ENCODE peak calls at places on chromosomes 11 and 22, in seven cellular contexts. X is kidney tubule cell; K is NCI-H510A treated with DMSO at 0.1 percent for 48 hours; U is tibial nerve; J is anterior cingulate cortex; H is SW480; T is stimulated activated CD4-positive, alpha-beta T cell treated with anti-CD3 and anti-CD28 coated beads, Interleukin-2, amount 100 ng/mL, for 48 hours. W is an unnamed sample.

GRCh38 chr11:24709928-24710565 is 213.2 kb downstream of the LUZP2 start:
- DNase-seq in X (no peak), K (no peak), U (no peak), J (no peak), H (no peak), T (no peak), W (no peak)

GRCh38 chr11:75969626-75970308 is 154.8 kb downstream of the UVRAG start:
- DNase-seq in X (no peak), K (no peak), U (no peak), J (no peak), H (no peak), T (no peak), W (peak; percentile 92)

GRCh38 chr11:795638-796564 is 2.2 kb downstream of the SLC25A22 start:
- DNase-seq in X (peak; percentile 96), K (peak; percentile 54), U (peak; percentile 57), J (no peak), H (peak; percentile 86), T (peak; percentile 73), W (no peak)

GRCh38 chr22:49306632-49306975 is 521.1 kb downstream of the BRD1 start:
- DNase-seq in X (no peak), K (no peak), U (no peak), J (no peak), H (no peak), T (no peak), W (no peak)

GRCh38 chr22:36881504-36882245 is 20.9 kb downstream of the NCF4 start:
- DNase-seq in X (no peak), K (no peak), U (no peak), J (no peak), H (no peak), T (no peak), W (no peak)

GRCh38 chr11:35662061-35662648 is 420 bp upstream of the TRIM44 start:
- DNase-seq in X (peak; percentile 51), K (peak; percentile 55), U (peak; percentile 55), J (no peak), H (peak; percentile 41), T (no peak), W (no peak)

GRCh38 chr11:70398834-70399680 is 728 bp downstream of the CTTN start:
- DNase-seq in X (no peak), K (no peak), U (no peak), J (no peak), H (peak; percentile 14), T (no peak), W (no peak)

GRCh38 chr11:60950024-60950423 is 2.0 kb downstream of the SLC15A3 start:
- DNase-seq in X (no peak), K (no peak), U (no peak), J (no peak), H (no peak), T (no peak), W (no peak)